ENCODE peak calls at places on chromosomes 5 and 9, in eight cellular contexts. One of them, this sample, is unnamed.

GRCh38 chr5:169637085-169637855 is at the start of gene DOCK2:
- DNase-seq in esophagus squamous epithelium: peak; percentile 14
- DNase-seq in GM23248: peak; percentile 18
- DNase-seq in A673: no peak
- DNase-seq in left ventricle myocardium inferior: peak; percentile 63
- DNase-seq in HCT116: no peak
- DNase-seq in transverse colon: peak; percentile 72
- DNase-seq in lower leg skin: peak; percentile 88
- DNase-seq in this sample: peak; percentile 72

GRCh38 chr5:180632768-180633167 is 16.6 kb downstream of the FLT4 start:
- DNase-seq in esophagus squamous epithelium: no peak
- DNase-seq in GM23248: no peak
- DNase-seq in A673: no peak
- DNase-seq in left ventricle myocardium inferior: no peak
- DNase-seq in HCT116: no peak
- DNase-seq in transverse colon: no peak
- DNase-seq in lower leg skin: no peak
- DNase-seq in this sample: no peak

GRCh38 chr5:156934450-156935211 is 28.4 kb downstream of the TIMD4 start:
- DNase-seq in esophagus squamous epithelium: no peak
- DNase-seq in GM23248: peak; percentile 30
- DNase-seq in A673: peak; percentile 15
- DNase-seq in left ventricle myocardium inferior: no peak
- DNase-seq in HCT116: peak; percentile 7
- DNase-seq in transverse colon: peak; percentile 37
- DNase-seq in lower leg skin: peak; percentile 29
- DNase-seq in this sample: no peak

GRCh38 chr9:123742009-123742767 is 187.7 kb downstream of the DENND1A start:
- DNase-seq in esophagus squamous epithelium: no peak
- DNase-seq in GM23248: no peak
- DNase-seq in A673: no peak
- DNase-seq in left ventricle myocardium inferior: peak; percentile 33
- DNase-seq in HCT116: no peak
- DNase-seq in transverse colon: no peak
- DNase-seq in lower leg skin: no peak
- DNase-seq in this sample: no peak

GRCh38 chr5:126139773-126140172 is 283.4 kb upstream of the GRAMD2B start:
- DNase-seq in esophagus squamous epithelium: no peak
- DNase-seq in GM23248: peak; percentile 79
- DNase-seq in A673: peak; percentile 55
- DNase-seq in left ventricle myocardium inferior: no peak
- DNase-seq in HCT116: no peak
- DNase-seq in transverse colon: no peak
- DNase-seq in lower leg skin: no peak
- DNase-seq in this sample: no peak

GRCh38 chr5:39639618-39640078 is 214.9 kb upstream of the DAB2 start:
- DNase-seq in esophagus squamous epithelium: no peak
- DNase-seq in GM23248: peak; percentile 31
- DNase-seq in A673: no peak
- DNase-seq in left ventricle myocardium inferior: no peak
- DNase-seq in HCT116: no peak
- DNase-seq in transverse colon: no peak
- DNase-seq in lower leg skin: no peak
- DNase-seq in this sample: no peak

GRCh38 chr5:530556-530955 is 6.3 kb upstream of the SLC9A3 start:
- DNase-seq in esophagus squamous epithelium: no peak
- DNase-seq in GM23248: no peak
- DNase-seq in A673: no peak
- DNase-seq in left ventricle myocardium inferior: no peak
- DNase-seq in HCT116: no peak
- DNase-seq in transverse colon: no peak
- DNase-seq in lower leg skin: no peak
- DNase-seq in this sample: no peak

GRCh38 chr5:58122157-58122556 is 337.7 kb downstream of the PLK2 start:
- DNase-seq in esophagus squamous epithelium: no peak
- DNase-seq in GM23248: no peak
- DNase-seq in A673: no peak
- DNase-seq in left ventricle myocardium inferior: no peak
- DNase-seq in HCT116: no peak
- DNase-seq in transverse colon: no peak
- DNase-seq in lower leg skin: no peak
- DNase-seq in this sample: no peak

GRCh38 chr5:137304227-137304874 is 194.8 kb downstream of the SPOCK1 start:
- DNase-seq in esophagus squamous epithelium: no peak
- DNase-seq in GM23248: no peak
- DNase-seq in A673: no peak
- DNase-seq in left ventricle myocardium inferior: peak; percentile 34
- DNase-seq in HCT116: no peak
- DNase-seq in transverse colon: peak; percentile 75
- DNase-seq in lower leg skin: no peak
- DNase-seq in this sample: no peak

GRCh38 chr5:166581827-166582226 is 1709.6 kb upstream of the WWC1 start:
- DNase-seq in esophagus squamous epithelium: no peak
- DNase-seq in GM23248: no peak
- DNase-seq in A673: peak; percentile 26
- DNase-seq in left ventricle myocardium inferior: no peak
- DNase-seq in HCT116: no peak
- DNase-seq in transverse colon: no peak
- DNase-seq in lower leg skin: no peak
- DNase-seq in this sample: no peak

GRCh38 chr9:117796681-117797080 is 92.5 kb downstream of the TLR4 start:
- DNase-seq in esophagus squamous epithelium: no peak
- DNase-seq in GM23248: peak; percentile 78
- DNase-seq in A673: no peak
- DNase-seq in left ventricle myocardium inferior: no peak
- DNase-seq in HCT116: no peak
- DNase-seq in transverse colon: no peak
- DNase-seq in lower leg skin: no peak
- DNase-seq in this sample: no peak

GRCh38 chr9:24616858-24617257 is 71.2 kb upstream of the IZUMO3 start:
- DNase-seq in esophagus squamous epithelium: no peak
- DNase-seq in GM23248: no peak
- DNase-seq in A673: no peak
- DNase-seq in left ventricle myocardium inferior: no peak
- DNase-seq in HCT116: no peak
- DNase-seq in transverse colon: no peak
- DNase-seq in lower leg skin: no peak
- DNase-seq in this sample: no peak

GRCh38 chr9:107734231-107735014 is 244.9 kb upstream of the KLF4 start:
- DNase-seq in esophagus squamous epithelium: no peak
- DNase-seq in GM23248: peak; percentile 93
- DNase-seq in A673: no peak
- DNase-seq in left ventricle myocardium inferior: peak; percentile 31
- DNase-seq in HCT116: no peak
- DNase-seq in transverse colon: no peak
- DNase-seq in lower leg skin: no peak
- DNase-seq in this sample: no peak

GRCh38 chr9:86288501-86288900 is 6.2 kb upstream of the ISCA1 start:
- DNase-seq in esophagus squamous epithelium: no peak
- DNase-seq in GM23248: no peak
- DNase-seq in A673: no peak
- DNase-seq in left ventricle myocardium inferior: no peak
- DNase-seq in HCT116: no peak
- DNase-seq in transverse colon: no peak
- DNase-seq in lower leg skin: no peak
- DNase-seq in this sample: no peak

GRCh38 chr5:170986598-170986997 is 124.8 kb downstream of the RANBP17 start:
- DNase-seq in esophagus squamous epithelium: no peak
- DNase-seq in GM23248: peak; percentile 31
- DNase-seq in A673: no peak
- DNase-seq in left ventricle myocardium inferior: no peak
- DNase-seq in HCT116: no peak
- DNase-seq in transverse colon: no peak
- DNase-seq in lower leg skin: no peak
- DNase-seq in this sample: no peak

GRCh38 chr5:43410414-43410813 is 1.8 kb downstream of the CCL28 start:
- DNase-seq in esophagus squamous epithelium: no peak
- DNase-seq in GM23248: no peak
- DNase-seq in A673: no peak
- DNase-seq in left ventricle myocardium inferior: no peak
- DNase-seq in HCT116: no peak
- DNase-seq in transverse colon: no peak
- DNase-seq in lower leg skin: no peak
- DNase-seq in this sample: no peak

DNA sequence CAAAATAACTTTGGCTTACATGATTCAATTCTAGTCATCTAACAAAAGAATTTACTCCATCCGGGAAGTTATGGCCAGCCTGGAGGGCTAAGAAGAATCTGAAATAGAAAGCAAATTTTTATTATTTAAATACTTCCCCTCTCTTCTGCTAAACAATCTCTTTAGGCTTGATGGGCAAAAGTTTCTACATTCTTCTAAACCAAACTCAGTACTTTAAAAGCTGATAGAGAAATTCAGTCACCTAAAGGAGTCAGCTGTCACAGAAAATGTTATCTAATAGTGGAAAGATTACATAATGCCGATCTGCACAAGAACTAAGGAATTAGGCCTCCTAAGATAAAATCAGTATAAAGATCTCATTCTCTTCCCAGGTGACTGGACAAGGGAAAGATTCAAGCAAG is 32.4 kb downstream of the GNAQ start:
- DNase-seq in esophagus squamous epithelium: no peak
- DNase-seq in GM23248: peak; percentile 37
- DNase-seq in A673: no peak
- DNase-seq in left ventricle myocardium inferior: no peak
- DNase-seq in HCT116: no peak
- DNase-seq in transverse colon: no peak
- DNase-seq in lower leg skin: no peak
- DNase-seq in this sample: no peak
- H3K4me3 ChIP-seq in esophagus squamous epithelium: no peak overlapping the region
- H3K4me3 ChIP-seq in GM23248: peak overlapping the region; percentile 14
- H3K4me3 ChIP-seq in A673: no peak overlapping the region
- H3K4me3 ChIP-seq in left ventricle myocardium inferior: no peak overlapping the region
- H3K4me3 ChIP-seq in HCT116: no peak overlapping the region
- H3K4me3 ChIP-seq in transverse colon: no peak overlapping the region
- H3K4me3 ChIP-seq in lower leg skin: no peak overlapping the region
- H3K4me3 ChIP-seq in this sample: no peak overlapping the region

DNA sequence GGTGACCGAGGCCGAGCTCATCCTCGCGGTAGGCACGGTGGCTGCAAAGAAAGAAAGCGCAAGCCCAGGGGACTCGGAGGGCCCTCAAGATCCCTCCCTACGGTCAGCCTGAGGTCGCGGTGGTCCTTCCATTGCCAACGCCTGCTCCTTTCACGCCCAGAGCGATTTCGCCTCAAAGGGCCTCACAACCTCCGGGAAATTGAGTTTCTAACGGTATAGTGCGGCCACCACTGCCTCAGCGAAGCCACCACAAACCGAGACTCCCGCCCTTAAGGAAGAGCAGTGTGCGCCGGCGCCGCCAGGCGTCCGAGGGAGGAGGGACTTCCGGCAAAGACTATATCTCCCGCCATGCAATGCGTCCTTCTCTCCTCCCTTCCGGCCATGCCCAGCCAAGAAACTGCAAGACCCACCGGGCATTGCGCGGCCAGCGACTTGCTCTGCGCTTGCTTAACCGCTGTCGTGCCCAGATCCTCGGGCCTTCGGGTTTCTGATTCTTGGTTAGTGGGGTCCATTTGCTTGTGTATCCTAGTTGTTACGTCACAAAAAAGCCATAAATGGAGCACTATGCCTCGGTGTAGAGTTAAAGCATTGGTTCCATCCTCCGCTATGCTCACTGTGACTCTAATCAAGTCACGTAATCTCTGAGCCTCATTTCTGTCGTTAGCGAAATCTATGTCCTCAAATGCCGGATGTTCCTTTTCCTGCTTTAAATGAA is at the start of gene HAUS6:
- DNase-seq in esophagus squamous epithelium: peak; percentile 86
- DNase-seq in GM23248: peak; percentile 99
- DNase-seq in A673: peak; percentile 94
- DNase-seq in left ventricle myocardium inferior: peak; percentile 96
- DNase-seq in HCT116: peak; percentile 91
- DNase-seq in transverse colon: peak; percentile 98
- DNase-seq in lower leg skin: peak; percentile 99
- DNase-seq in this sample: peak; percentile 99
- H3K4me3 ChIP-seq in esophagus squamous epithelium: peak within 1 kb of the TSS; percentile 69
- H3K4me3 ChIP-seq in GM23248: peak within 1 kb of the TSS; percentile 97
- H3K4me3 ChIP-seq in A673: peak within 1 kb of the TSS; percentile 72
- H3K4me3 ChIP-seq in left ventricle myocardium inferior: peak within 1 kb of the TSS; percentile 82
- H3K4me3 ChIP-seq in HCT116: peak within 1 kb of the TSS; percentile 98
- H3K4me3 ChIP-seq in transverse colon: peak within 1 kb of the TSS; percentile 74
- H3K4me3 ChIP-seq in lower leg skin: peak within 1 kb of the TSS; percentile 88
- H3K4me3 ChIP-seq in this sample: peak within 1 kb of the TSS; percentile 67

DNA sequence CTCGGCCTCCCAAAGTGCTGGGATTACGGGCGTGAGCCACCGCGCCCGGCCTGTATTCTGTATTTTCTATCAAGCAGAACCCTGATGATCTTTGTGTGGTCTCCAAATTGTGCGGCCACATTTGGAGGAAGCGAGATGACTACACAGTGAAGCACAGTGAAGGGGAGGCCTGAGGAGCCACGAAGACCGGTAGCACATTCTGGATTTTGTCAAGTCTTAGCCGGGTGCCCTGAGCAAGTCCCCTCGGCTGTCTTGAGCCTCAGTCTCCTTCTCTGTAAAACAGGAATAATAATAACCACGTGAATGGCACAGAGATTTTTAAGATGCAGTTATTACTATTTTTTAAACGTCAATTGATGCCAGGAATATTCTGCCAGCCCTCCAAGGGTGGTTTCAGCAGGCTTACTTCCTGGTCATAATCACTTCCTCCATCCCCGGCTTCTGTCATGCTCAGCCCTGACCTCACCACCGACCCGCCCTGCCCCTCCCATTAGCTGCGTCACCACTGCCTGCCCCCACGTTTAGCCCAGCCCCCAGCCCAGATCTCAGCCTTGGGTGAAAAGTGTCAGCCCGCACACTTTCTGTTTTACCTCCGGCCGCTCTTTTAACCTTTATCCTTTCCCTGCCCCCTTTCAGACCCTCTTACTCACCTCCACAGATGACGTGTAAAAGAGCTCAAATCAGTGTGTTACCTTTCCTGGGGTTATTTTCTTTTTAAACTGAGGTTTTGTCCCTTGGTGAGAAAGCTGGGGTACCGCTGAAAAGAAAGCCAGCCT is 27.0 kb upstream of the ERGIC1 start:
- DNase-seq in esophagus squamous epithelium: peak; percentile 81
- DNase-seq in GM23248: peak; percentile 96
- DNase-seq in A673: no peak
- DNase-seq in left ventricle myocardium inferior: peak; percentile 87
- DNase-seq in HCT116: peak; percentile 76
- DNase-seq in transverse colon: peak; percentile 95
- DNase-seq in lower leg skin: peak; percentile 98
- DNase-seq in this sample: peak; percentile 84
- H3K4me3 ChIP-seq in esophagus squamous epithelium: no peak overlapping the region
- H3K4me3 ChIP-seq in GM23248: peak overlapping the region; percentile 71
- H3K4me3 ChIP-seq in A673: no peak overlapping the region
- H3K4me3 ChIP-seq in left ventricle myocardium inferior: peak overlapping the region; percentile 49
- H3K4me3 ChIP-seq in HCT116: peak overlapping the region; percentile 31
- H3K4me3 ChIP-seq in transverse colon: peak overlapping the region; percentile 20
- H3K4me3 ChIP-seq in lower leg skin: no peak overlapping the region
- H3K4me3 ChIP-seq in this sample: peak overlapping the region; percentile 55

GRCh38 chr5:179345429-179346321 is at the start of gene ADAMTS2:
- DNase-seq in esophagus squamous epithelium: no peak
- DNase-seq in GM23248: peak; percentile 86
- DNase-seq in A673: peak; percentile 29
- DNase-seq in left ventricle myocardium inferior: peak; percentile 73
- DNase-seq in HCT116: no peak
- DNase-seq in transverse colon: peak; percentile 50
- DNase-seq in lower leg skin: peak; percentile 94
- DNase-seq in this sample: peak; percentile 75
- H3K4me3 ChIP-seq in esophagus squamous epithelium: peak within 1 kb of the TSS; percentile 40
- H3K4me3 ChIP-seq in GM23248: peak within 1 kb of the TSS; percentile 85
- H3K4me3 ChIP-seq in A673: peak within 1 kb of the TSS; percentile 36
- H3K4me3 ChIP-seq in left ventricle myocardium inferior: peak within 1 kb of the TSS; percentile 70
- H3K4me3 ChIP-seq in HCT116: peak within 1 kb of the TSS; percentile 26
- H3K4me3 ChIP-seq in transverse colon: peak within 1 kb of the TSS; percentile 58
- H3K4me3 ChIP-seq in lower leg skin: peak within 1 kb of the TSS; percentile 49
- H3K4me3 ChIP-seq in this sample: peak within 1 kb of the TSS; percentile 80

GRCh38 chr9:36803951-36804350 is 230.1 kb downstream of the PAX5 start:
- DNase-seq in esophagus squamous epithelium: no peak
- DNase-seq in GM23248: no peak
- DNase-seq in A673: no peak
- DNase-seq in left ventricle myocardium inferior: no peak
- DNase-seq in HCT116: no peak
- DNase-seq in transverse colon: no peak
- DNase-seq in lower leg skin: no peak
- DNase-seq in this sample: no peak
- H3K4me3 ChIP-seq in esophagus squamous epithelium: no peak overlapping the region
- H3K4me3 ChIP-seq in GM23248: no peak overlapping the region
- H3K4me3 ChIP-seq in A673: no peak overlapping the region
- H3K4me3 ChIP-seq in left ventricle myocardium inferior: no peak overlapping the region
- H3K4me3 ChIP-seq in HCT116: no peak overlapping the region
- H3K4me3 ChIP-seq in transverse colon: no peak overlapping the region
- H3K4me3 ChIP-seq in lower leg skin: no peak overlapping the region
- H3K4me3 ChIP-seq in this sample: no peak overlapping the region

This sample was measured in ascending aorta.